ENCODE peak calls at places on chromosomes 3 and 15, in seven cellular contexts. R, K, U, P, Z, N and D are unnamed samples.

GRCh38 chr15:49036650-49037545 is 9.3 kb downstream of the SECISBP2L start:
- DNase-seq in U (peak; percentile 61), K (peak; percentile 55), P (no peak), R (no peak), N (no peak), Z (peak; percentile 69), D (peak; percentile 78)

GRCh38 chr15:66269326-66270090 is 16.0 kb upstream of the MEGF11 start:
- DNase-seq in K (peak; percentile 13), R (no peak), U (peak; percentile 51), N (no peak), Z (peak; percentile 71), P (no peak), D (peak; percentile 37)

GRCh38 chr15:100737214-100737613 is 134.8 kb downstream of the ASB7 start:
- DNase-seq in P (no peak), U (no peak), R (no peak), Z (no peak), N (no peak), K (no peak), D (no peak)

GRCh38 chr3:8737301-8737700 is 3.7 kb downstream of the CAV3 start:
- DNase-seq in Z (no peak), R (no peak), N (no peak), K (no peak), U (no peak), P (no peak), D (no peak)

GRCh38 chr3:187987919-187988318 is 166.0 kb upstream of the LPP start:
- DNase-seq in Z (no peak), R (no peak), N (no peak), P (peak; percentile 18), K (no peak), U (no peak), D (no peak)

GRCh38 chr3:185400340-185400667 is 37.4 kb downstream of the MAP3K13 start:
- DNase-seq in K (no peak), N (no peak), U (peak; percentile 47), Z (peak; percentile 23), P (no peak), R (no peak), D (peak; percentile 72)

GRCh38 chr15:99738047-99738847 is 5.0 kb upstream of the LYSMD4 start:
- DNase-seq in Z (no peak), P (no peak), R (no peak), U (no peak), N (no peak), K (no peak), D (no peak)

GRCh38 chr3:59254433-59254832 is 204.6 kb upstream of the CFAP20DC start:
- DNase-seq in P (no peak), K (no peak), Z (no peak), R (no peak), N (no peak), U (no peak), D (no peak)

GRCh38 chr15:43808960-43809678 is 8.7 kb downstream of the HYPK start:
- DNase-seq in R (no peak), K (no peak), Z (no peak), P (no peak), U (no peak), N (no peak), D (no peak)

GRCh38 chr3:60610441-60611112 is 640.7 kb downstream of the FHIT start:
- DNase-seq in P (no peak), N (no peak), U (peak; percentile 94), Z (peak; percentile 94), R (no peak), K (peak; percentile 22), D (peak; percentile 91)

GRCh38 chr3:104126864-104127553 is 1239.7 kb upstream of the ALCAM start:
- DNase-seq in U (no peak), R (no peak), K (no peak), N (no peak), P (no peak), Z (no peak), D (no peak)

GRCh38 chr15:100596792-100597191 is 5.2 kb downstream of the LINS1 start:
- DNase-seq in K (no peak), U (peak; percentile 38), R (no peak), N (no peak), P (peak; percentile 85), Z (peak; percentile 79), D (no peak)

GRCh38 chr15:36392666-36393266 is 186.7 kb upstream of the CDIN1 start:
- DNase-seq in K (no peak), R (no peak), Z (no peak), U (no peak), N (no peak), P (no peak), D (no peak)

GRCh38 chr3:50525987-50526386 is 22.6 kb upstream of the CACNA2D2 start:
- DNase-seq in K (peak; percentile 48), P (peak; percentile 59), N (peak; percentile 74), R (no peak), U (peak; percentile 58), Z (peak; percentile 38), D (peak; percentile 43)

GRCh38 chr3:30606301-30607031 is at the start of gene TGFBR2:
- DNase-seq in N (peak; percentile 90), K (peak; percentile 99), P (peak; percentile 68), Z (peak; percentile 99), R (no peak), U (peak; percentile 100), D (peak; percentile 100)

GRCh38 chr3:52350981-52351761 is 35.1 kb downstream of the DNAH1 start:
- DNase-seq in P (no peak), Z (no peak), N (no peak), R (no peak), U (no peak), K (no peak), D (no peak)

GRCh38 chr3:112472676-112473075 is 26.6 kb downstream of the BTLA start:
- DNase-seq in R (no peak), Z (peak; percentile 6), P (no peak), K (no peak), U (no peak), N (no peak), D (no peak)

GRCh38 chr3:187769771-187770170 is 24.5 kb upstream of the BCL6 start:
- DNase-seq in K (no peak), R (peak; percentile 66), P (no peak), Z (no peak), U (no peak), N (no peak), D (no peak)

GRCh38 chr3:40170395-40170794 is 139.1 kb upstream of the EIF1B start:
- DNase-seq in Z (no peak), R (no peak), K (no peak), N (peak; percentile 52), P (no peak), U (no peak), D (no peak)

GRCh38 chr15:68045289-68046265 is 8.5 kb upstream of the PIAS1 start:
- DNase-seq in U (no peak), Z (no peak), R (no peak), N (no peak), K (no peak), P (no peak), D (no peak)

GRCh38 chr3:128483657-128484403 is 9.2 kb downstream of the GATA2 start:
- DNase-seq in P (no peak), R (no peak), N (no peak), U (peak; percentile 23), K (peak; percentile 49), Z (peak; percentile 33), D (no peak)

GRCh38 chr3:169041677-169042171 is 621.8 kb downstream of the MECOM start:
- DNase-seq in Z (peak; percentile 80), N (no peak), K (peak; percentile 82), R (no peak), U (peak; percentile 82), P (no peak), D (peak; percentile 82)

GRCh38 chr3:10988991-10989484 is 3.5 kb upstream of the SLC6A1 start:
- DNase-seq in P (no peak), U (no peak), N (no peak), R (no peak), K (no peak), Z (no peak), D (no peak)

GRCh38 chr3:184645304-184645703 is 66.6 kb downstream of the MAGEF1 start:
- DNase-seq in U (no peak), P (no peak), N (no peak), Z (no peak), R (no peak), K (no peak), D (no peak)

GRCh38 chr3:47890832-47891620 is 88.1 kb downstream of the DHX30 start:
- DNase-seq in R (no peak), U (no peak), Z (no peak), N (no peak), P (no peak), K (no peak), D (no peak)

GRCh38 chr15:80457896-80458295 is 53.7 kb downstream of the ARNT2 start:
- DNase-seq in Z (no peak), N (no peak), U (no peak), P (no peak), K (no peak), R (no peak), D (no peak)

GRCh38 chr15:59632714-59633113 is 21.1 kb downstream of the GCNT3 start:
- DNase-seq in P (no peak), Z (no peak), U (peak; percentile 18), K (no peak), N (no peak), R (no peak), D (no peak)

GRCh38 chr3:42505849-42506410 is 3.5 kb downstream of the VIPR1 start:
- DNase-seq in N (no peak), R (no peak), P (no peak), Z (no peak), K (no peak), U (no peak), D (no peak)

GRCh38 chr3:38580450-38581382 is 68.8 kb downstream of the SCN5A start:
- DNase-seq in Z (no peak), K (no peak), P (no peak), N (no peak), R (no peak), U (no peak), D (no peak)

GRCh38 chr3:180391001-180391400 is 211.0 kb upstream of the TTC14 start:
- DNase-seq in U (no peak), R (no peak), Z (no peak), K (no peak), N (no peak), P (no peak), D (no peak)

GRCh38 chr3:23590874-23591273 is 214.9 kb upstream of the UBE2E1 start:
- DNase-seq in Z (no peak), R (no peak), N (no peak), U (no peak), K (no peak), P (no peak), D (no peak)

GRCh38 chr3:51522273-51522981 is 16.1 kb upstream of the RAD54L2 start:
- DNase-seq in N (no peak), U (no peak), Z (no peak), P (no peak), R (no peak), K (no peak), D (no peak)

GRCh38 chr3:124621498-124621897 is 108.8 kb upstream of the UMPS start:
- DNase-seq in R (no peak), U (no peak), Z (peak; percentile 20), N (no peak), K (no peak), P (no peak), D (no peak)

GRCh38 chr15:80679805-80680175 is 15.3 kb upstream of the ABHD17C start:
- DNase-seq in R (no peak), N (no peak), K (no peak), Z (no peak), P (no peak), U (no peak), D (no peak)

GRCh38 chr15:39573844-39574243 is 7.0 kb upstream of the THBS1 start:
- DNase-seq in N (no peak), Z (no peak), P (no peak), K (peak; percentile 23), U (no peak), R (no peak), D (no peak)

GRCh38 chr3:13884851-13885703 is 5.2 kb upstream of the WNT7A start:
- DNase-seq in Z (no peak), U (peak; percentile 4), R (no peak), P (no peak), K (no peak), N (peak; percentile 67), D (no peak)

GRCh38 chr15:77002954-77003912 is 8.3 kb downstream of the PSTPIP1 start:
- DNase-seq in Z (no peak), R (no peak), U (no peak), N (peak; percentile 70), P (no peak), K (no peak), D (no peak)